ENCODE peak calls at places on chromosomes 4 and X, in eight cellular contexts. One of them, this sample, is unnamed. For H3K9me3 and H3K4me1, the result is how much of the 10 kb centered on the place peaks cover.

GRCh38 chr4:82748781-82749504 is 49.7 kb downstream of the SCD5 start:
- DNase-seq in hepatocyte: peak
- DNase-seq in Panc1: no peak
- DNase-seq in Peyer's patch: no peak
- DNase-seq in psoas muscle: no peak
- DNase-seq in gastrocnemius medialis: no peak
- DNase-seq in sigmoid colon: no peak
- DNase-seq in thyroid gland: no peak
- DNase-seq in this sample: no peak

GRCh38 chr4:75002381-75002780 is 69.5 kb downstream of the PARM1 start:
- DNase-seq in hepatocyte: no peak
- DNase-seq in Panc1: no peak
- DNase-seq in Peyer's patch: no peak
- DNase-seq in psoas muscle: no peak
- DNase-seq in gastrocnemius medialis: no peak
- DNase-seq in sigmoid colon: no peak
- DNase-seq in thyroid gland: no peak
- DNase-seq in this sample: no peak

GRCh38 chr4:118282692-118283091 is 70.1 kb downstream of the PRSS12 start:
- DNase-seq in hepatocyte: no peak
- DNase-seq in Panc1: no peak
- DNase-seq in Peyer's patch: no peak
- DNase-seq in psoas muscle: peak
- DNase-seq in gastrocnemius medialis: no peak
- DNase-seq in sigmoid colon: no peak
- DNase-seq in thyroid gland: no peak
- DNase-seq in this sample: no peak

GRCh38 chr4:8592366-8593267 is at the start of gene CPZ:
- DNase-seq in hepatocyte: peak
- DNase-seq in Panc1: no peak
- DNase-seq in Peyer's patch: no peak
- DNase-seq in psoas muscle: no peak
- DNase-seq in gastrocnemius medialis: no peak
- DNase-seq in sigmoid colon: no peak
- DNase-seq in thyroid gland: peak
- DNase-seq in this sample: no peak

GRCh38 chrX:106894978-106895452 is 8.1 kb downstream of the RIPPLY1 start:
- DNase-seq in hepatocyte: peak
- DNase-seq in Panc1: no peak
- DNase-seq in Peyer's patch: no peak
- DNase-seq in psoas muscle: peak
- DNase-seq in gastrocnemius medialis: no peak
- DNase-seq in sigmoid colon: no peak
- DNase-seq in thyroid gland: peak
- DNase-seq in this sample: peak

GRCh38 chrX:17009856-17010650 is 63.6 kb downstream of the REPS2 start:
- DNase-seq in hepatocyte: peak
- DNase-seq in Panc1: no peak
- DNase-seq in Peyer's patch: no peak
- DNase-seq in psoas muscle: no peak
- DNase-seq in gastrocnemius medialis: no peak
- DNase-seq in sigmoid colon: no peak
- DNase-seq in thyroid gland: no peak
- DNase-seq in this sample: no peak

GRCh38 chr4:175457956-175458355 is 354.1 kb downstream of the GPM6A start:
- DNase-seq in hepatocyte: no peak
- DNase-seq in Panc1: no peak
- DNase-seq in Peyer's patch: no peak
- DNase-seq in psoas muscle: no peak
- DNase-seq in gastrocnemius medialis: no peak
- DNase-seq in sigmoid colon: no peak
- DNase-seq in thyroid gland: no peak
- DNase-seq in this sample: no peak

GRCh38 chr4:5157721-5158390 is 106.6 kb downstream of the STK32B start:
- DNase-seq in hepatocyte: no peak
- DNase-seq in Panc1: no peak
- DNase-seq in Peyer's patch: no peak
- DNase-seq in psoas muscle: no peak
- DNase-seq in gastrocnemius medialis: no peak
- DNase-seq in sigmoid colon: no peak
- DNase-seq in thyroid gland: no peak
- DNase-seq in this sample: no peak

GRCh38 chrX:39640866-39641265 is 456.9 kb downstream of the BCOR start:
- DNase-seq in hepatocyte: no peak
- DNase-seq in Panc1: no peak
- DNase-seq in Peyer's patch: no peak
- DNase-seq in psoas muscle: no peak
- DNase-seq in gastrocnemius medialis: no peak
- DNase-seq in sigmoid colon: no peak
- DNase-seq in thyroid gland: no peak
- DNase-seq in this sample: no peak

GRCh38 chr4:41622816-41623215 is 84.9 kb downstream of the LIMCH1 start:
- DNase-seq in hepatocyte: no peak
- DNase-seq in Panc1: no peak
- DNase-seq in Peyer's patch: no peak
- DNase-seq in psoas muscle: no peak
- DNase-seq in gastrocnemius medialis: no peak
- DNase-seq in sigmoid colon: no peak
- DNase-seq in thyroid gland: no peak
- DNase-seq in this sample: no peak

GRCh38 chrX:46376246-46376885 is 168.9 kb downstream of the ZNF674 start:
- DNase-seq in hepatocyte: peak
- DNase-seq in Panc1: peak
- DNase-seq in Peyer's patch: peak
- DNase-seq in psoas muscle: no peak
- DNase-seq in gastrocnemius medialis: no peak
- DNase-seq in sigmoid colon: no peak
- DNase-seq in thyroid gland: peak
- DNase-seq in this sample: no peak

GRCh38 chr4:13162886-13163285 is 321.3 kb downstream of the RAB28 start:
- DNase-seq in hepatocyte: no peak
- DNase-seq in Panc1: no peak
- DNase-seq in Peyer's patch: no peak
- DNase-seq in psoas muscle: no peak
- DNase-seq in gastrocnemius medialis: no peak
- DNase-seq in sigmoid colon: no peak
- DNase-seq in thyroid gland: no peak
- DNase-seq in this sample: no peak

GRCh38 chr4:18049446-18049845 is 27.9 kb upstream of the LCORL start:
- DNase-seq in hepatocyte: no peak
- DNase-seq in Panc1: no peak
- DNase-seq in Peyer's patch: no peak
- DNase-seq in psoas muscle: no peak
- DNase-seq in gastrocnemius medialis: no peak
- DNase-seq in sigmoid colon: no peak
- DNase-seq in thyroid gland: no peak
- DNase-seq in this sample: no peak

GRCh38 chr4:61716437-61716836 is 516.3 kb downstream of the ADGRL3 start:
- DNase-seq in hepatocyte: no peak
- DNase-seq in Panc1: no peak
- DNase-seq in Peyer's patch: no peak
- DNase-seq in psoas muscle: no peak
- DNase-seq in gastrocnemius medialis: no peak
- DNase-seq in sigmoid colon: no peak
- DNase-seq in thyroid gland: no peak
- DNase-seq in this sample: no peak

GRCh38 chr4:124202106-124202505 is 510.4 kb downstream of the ANKRD50 start:
- DNase-seq in hepatocyte: peak
- DNase-seq in Panc1: no peak
- DNase-seq in Peyer's patch: no peak
- DNase-seq in psoas muscle: peak
- DNase-seq in gastrocnemius medialis: no peak
- DNase-seq in sigmoid colon: peak
- DNase-seq in thyroid gland: peak
- DNase-seq in this sample: no peak

GRCh38 chr4:25002679-25003078 is 28.1 kb downstream of the LGI2 start:
- DNase-seq in hepatocyte: no peak
- DNase-seq in Panc1: no peak
- DNase-seq in Peyer's patch: no peak
- DNase-seq in psoas muscle: no peak
- DNase-seq in gastrocnemius medialis: no peak
- DNase-seq in sigmoid colon: no peak
- DNase-seq in thyroid gland: no peak
- DNase-seq in this sample: no peak

DNA sequence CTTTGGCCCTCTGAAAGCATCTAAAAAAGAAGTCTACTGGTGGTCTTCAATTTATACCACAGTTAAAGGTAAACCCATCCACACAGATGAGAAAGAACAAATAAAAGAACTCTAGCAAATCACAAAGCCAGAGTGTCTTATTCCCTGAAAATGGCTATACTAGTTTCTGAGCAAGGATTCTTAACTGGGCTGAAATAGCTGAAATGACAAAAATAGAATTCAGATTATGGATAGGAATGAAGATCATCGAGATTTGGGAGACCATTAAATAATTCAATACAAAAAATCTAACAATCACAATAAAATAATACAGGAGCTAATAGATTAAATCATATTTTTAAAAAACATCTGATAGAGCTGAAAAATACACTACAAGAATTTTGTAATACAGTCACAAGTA is 11.8 kb downstream of the PF4 start:
- DNase-seq in hepatocyte: no peak
- DNase-seq in Panc1: no peak
- DNase-seq in Peyer's patch: no peak
- DNase-seq in psoas muscle: no peak
- DNase-seq in gastrocnemius medialis: no peak
- DNase-seq in sigmoid colon: no peak
- DNase-seq in thyroid gland: no peak
- DNase-seq in this sample: no peak
- H3K9me3 ChIP-seq in hepatocyte: under half
- H3K9me3 ChIP-seq in Panc1: under half
- H3K9me3 ChIP-seq in Peyer's patch: under half
- H3K9me3 ChIP-seq in psoas muscle: under half
- H3K9me3 ChIP-seq in gastrocnemius medialis: under half
- H3K9me3 ChIP-seq in sigmoid colon: under half
- H3K9me3 ChIP-seq in thyroid gland: under half
- H3K9me3 ChIP-seq in this sample: half or more

DNA sequence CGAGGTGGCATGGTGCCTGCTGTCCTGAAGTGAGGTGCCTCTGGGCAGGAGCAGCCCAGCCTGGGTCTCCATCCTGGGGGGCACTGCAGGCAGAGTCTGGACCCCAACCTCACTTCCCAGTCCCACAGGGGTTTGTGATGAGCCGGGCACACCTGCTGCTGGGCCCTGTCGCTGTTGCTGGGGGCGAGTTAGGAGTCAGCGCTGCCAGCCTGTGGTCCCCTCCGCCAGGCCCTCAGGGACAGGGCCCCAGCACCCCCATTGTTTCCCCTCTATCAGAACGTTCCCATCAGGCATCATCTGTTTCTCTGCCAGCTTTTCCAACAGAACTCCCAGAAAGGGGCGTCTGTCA is 23.4 kb downstream of the WFS1 start:
- DNase-seq in hepatocyte: no peak
- DNase-seq in Panc1: no peak
- DNase-seq in Peyer's patch: no peak
- DNase-seq in psoas muscle: no peak
- DNase-seq in gastrocnemius medialis: no peak
- DNase-seq in sigmoid colon: no peak
- DNase-seq in thyroid gland: no peak
- DNase-seq in this sample: no peak
- H3K4me1 ChIP-seq in hepatocyte: under half
- H3K4me1 ChIP-seq in Panc1: under half
- H3K4me1 ChIP-seq in Peyer's patch: under half
- H3K4me1 ChIP-seq in psoas muscle: under half
- H3K4me1 ChIP-seq in gastrocnemius medialis: under half
- H3K4me1 ChIP-seq in sigmoid colon: under half
- H3K4me1 ChIP-seq in thyroid gland: under half
- H3K4me1 ChIP-seq in this sample: under half

DNA sequence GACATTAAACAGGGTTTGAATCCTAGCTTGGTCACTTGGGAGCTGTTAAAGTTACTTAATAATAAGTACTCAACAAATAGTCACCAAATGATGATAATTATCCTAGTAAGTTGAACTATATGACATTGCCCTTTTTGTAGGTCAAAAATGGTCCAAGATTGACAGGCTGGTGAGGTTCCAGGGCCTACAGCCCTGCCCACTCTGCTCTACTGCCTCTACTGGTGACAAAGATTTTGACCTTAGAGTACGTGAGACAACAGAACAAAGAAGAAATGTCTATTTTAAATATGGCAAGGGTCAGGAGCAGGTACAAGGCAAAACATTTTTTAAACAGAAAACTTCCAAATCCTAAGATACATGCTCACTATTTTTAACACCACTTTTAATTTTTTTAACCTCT is 572 bp upstream of the SMPX start:
- DNase-seq in hepatocyte: no peak
- DNase-seq in Panc1: no peak
- DNase-seq in Peyer's patch: no peak
- DNase-seq in psoas muscle: no peak
- DNase-seq in gastrocnemius medialis: no peak
- DNase-seq in sigmoid colon: no peak
- DNase-seq in thyroid gland: no peak
- DNase-seq in this sample: no peak
- TF ChIP-seq CTCF in hepatocyte: no peak
- TF ChIP-seq CTCF in Panc1: no peak
- TF ChIP-seq CTCF in Peyer's patch: no peak
- TF ChIP-seq CTCF in psoas muscle: peak
- TF ChIP-seq CTCF in gastrocnemius medialis: no peak
- TF ChIP-seq CTCF in sigmoid colon: no peak
- TF ChIP-seq CTCF in thyroid gland: no peak
- TF ChIP-seq CTCF in this sample: no peak

GRCh38 chr4:1249148-1249730 is 309 bp upstream of the CTBP1 start:
- DNase-seq in hepatocyte: peak
- DNase-seq in Panc1: no peak
- DNase-seq in Peyer's patch: peak
- DNase-seq in psoas muscle: peak
- DNase-seq in gastrocnemius medialis: peak
- DNase-seq in sigmoid colon: peak
- DNase-seq in thyroid gland: peak
- DNase-seq in this sample: peak

GRCh38 chr4:1251773-1252066 is 2.8 kb upstream of the CTBP1 start:
- DNase-seq in hepatocyte: no peak
- DNase-seq in Panc1: no peak
- DNase-seq in Peyer's patch: no peak
- DNase-seq in psoas muscle: no peak
- DNase-seq in gastrocnemius medialis: no peak
- DNase-seq in sigmoid colon: no peak
- DNase-seq in thyroid gland: no peak
- DNase-seq in this sample: no peak

GRCh38 chr4:1250921-1251772 is 2.2 kb upstream of the CTBP1 start:
- DNase-seq in hepatocyte: peak
- DNase-seq in Panc1: no peak
- DNase-seq in Peyer's patch: peak
- DNase-seq in psoas muscle: peak
- DNase-seq in gastrocnemius medialis: no peak
- DNase-seq in sigmoid colon: no peak
- DNase-seq in thyroid gland: no peak
- DNase-seq in this sample: no peak

GRCh38 chr4:1249731-1250526 is 999 bp upstream of the CTBP1 start:
- DNase-seq in hepatocyte: peak
- DNase-seq in Panc1: no peak
- DNase-seq in Peyer's patch: peak
- DNase-seq in psoas muscle: peak
- DNase-seq in gastrocnemius medialis: no peak
- DNase-seq in sigmoid colon: peak
- DNase-seq in thyroid gland: peak
- DNase-seq in this sample: no peak

DNA sequence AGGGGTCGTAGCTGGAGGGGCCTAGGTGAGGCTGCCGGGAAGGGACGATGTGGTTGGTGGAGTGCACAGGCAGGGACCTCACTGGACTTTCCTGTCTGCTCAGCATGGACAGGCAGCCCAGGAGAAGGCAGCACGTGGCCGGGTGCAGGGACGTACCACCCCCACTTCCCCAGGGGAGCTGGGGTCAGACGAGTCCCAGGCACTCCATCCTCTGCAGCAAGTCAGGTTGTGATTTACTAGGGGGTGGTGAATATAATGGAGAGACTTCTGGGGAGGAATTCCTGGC is 1.5 kb upstream of the CTBP1 start:
- DNase-seq in hepatocyte: no peak
- DNase-seq in Panc1: no peak
- DNase-seq in Peyer's patch: no peak
- DNase-seq in psoas muscle: peak
- DNase-seq in gastrocnemius medialis: no peak
- DNase-seq in sigmoid colon: no peak
- DNase-seq in thyroid gland: no peak
- DNase-seq in this sample: no peak
- H3K9me3 ChIP-seq in hepatocyte: under half
- H3K9me3 ChIP-seq in Panc1: under half
- H3K9me3 ChIP-seq in Peyer's patch: under half
- H3K9me3 ChIP-seq in psoas muscle: under half
- H3K9me3 ChIP-seq in gastrocnemius medialis: under half
- H3K9me3 ChIP-seq in sigmoid colon: under half
- H3K9me3 ChIP-seq in thyroid gland: under half
- H3K9me3 ChIP-seq in this sample: under half